ENCODE peak calls at places on chromosomes 6 and 20, in eight cellular contexts. Z, L, V, D, I, G, O and X are unnamed samples.

GRCh38 chr6:137266032-137266586 is 46.9 kb upstream of the IFNGR1 start:
- DNase-seq in V (no peak), D (no peak), O (peak; percentile 64), Z (no peak), G (no peak), I (no peak), L (no peak), X (no peak)

GRCh38 chr20:2520617-2521016 is 11.9 kb upstream of the ZNF343 start:
- DNase-seq in G (no peak), Z (no peak), V (no peak), O (no peak), L (no peak), I (no peak), D (no peak), X (no peak)

GRCh38 chr6:87731818-87732661 is 30.0 kb upstream of the AKIRIN2 start:
- DNase-seq in Z (peak; percentile 84), L (peak; percentile 11), D (no peak), V (peak; percentile 13), O (peak; percentile 98), I (peak; percentile 54), G (peak; percentile 83), X (peak; percentile 93)

GRCh38 chr6:159525445-159526031 is 167.5 kb downstream of the SOD2 start:
- DNase-seq in D (no peak), G (no peak), L (no peak), I (no peak), Z (no peak), V (no peak), O (no peak), X (no peak)

GRCh38 chr20:63226020-63226943 is 9.4 kb upstream of the BIRC7 start:
- DNase-seq in V (no peak), Z (no peak), L (no peak), O (no peak), D (no peak), G (no peak), I (no peak), X (no peak)

GRCh38 chr6:169250660-169251059 is 3.0 kb downstream of the THBS2 start:
- DNase-seq in O (peak; percentile 77), Z (peak; percentile 77), D (no peak), I (no peak), G (peak; percentile 70), V (no peak), L (no peak), X (no peak)

GRCh38 chr6:168527451-168528210 is 86.6 kb downstream of the SMOC2 start:
- DNase-seq in D (no peak), G (no peak), I (no peak), L (no peak), O (no peak), V (no peak), Z (no peak), X (no peak)

GRCh38 chr6:137980777-137981176 is 113.7 kb downstream of the TNFAIP3 start:
- DNase-seq in G (no peak), L (no peak), O (no peak), Z (no peak), I (no peak), V (no peak), D (no peak), X (no peak)

GRCh38 chr20:32325706-32326506 is 32.2 kb upstream of the ASXL1 start:
- DNase-seq in I (no peak), V (no peak), L (no peak), D (no peak), Z (peak; percentile 30), O (peak; percentile 33), G (peak; percentile 51), X (no peak)

GRCh38 chr20:47317127-47317895 is 39.2 kb downstream of the ZMYND8 start:
- DNase-seq in V (no peak), Z (peak; percentile 98), I (peak; percentile 32), G (peak; percentile 100), L (peak; percentile 34), O (peak; percentile 99), D (no peak), X (peak; percentile 65)

GRCh38 chr20:19901226-19901625 is 115.9 kb upstream of the NAA20 start:
- DNase-seq in G (no peak), D (no peak), V (no peak), I (no peak), L (no peak), O (no peak), Z (no peak), X (no peak)

GRCh38 chr6:142013286-142013685 is 119.4 kb upstream of the GJE1 start:
- DNase-seq in Z (peak; percentile 20), V (no peak), G (peak; percentile 78), I (no peak), O (peak; percentile 79), L (no peak), D (no peak), X (no peak)

GRCh38 chr20:10784337-10785183 is 110.8 kb upstream of the JAG1 start:
- DNase-seq in L (no peak), I (no peak), V (no peak), O (no peak), Z (no peak), G (no peak), D (no peak), X (no peak)

GRCh38 chr6:168988801-168989200 is 264.8 kb downstream of the THBS2 start:
- DNase-seq in O (peak; percentile 55), I (no peak), Z (no peak), D (no peak), V (no peak), L (no peak), G (no peak), X (no peak)

GRCh38 chr6:14100098-14100497 is 17.5 kb upstream of the CD83 start:
- DNase-seq in O (no peak), D (no peak), L (no peak), G (no peak), Z (no peak), I (no peak), V (no peak), X (no peak)

GRCh38 chr6:81838031-81838430 is 85.5 kb upstream of the TENT5A start:
- DNase-seq in G (no peak), I (no peak), Z (no peak), O (no peak), D (no peak), V (no peak), L (no peak), X (no peak)

GRCh38 chr20:63565699-63566335 is 8.2 kb downstream of the HELZ2 start:
- DNase-seq in O (no peak), G (no peak), V (no peak), L (no peak), I (no peak), Z (no peak), D (no peak), X (no peak)

GRCh38 chr20:8518878-8519277 is 386.8 kb downstream of the PLCB1 start:
- DNase-seq in Z (no peak), V (no peak), G (no peak), L (no peak), D (no peak), I (no peak), O (no peak), X (no peak)

GRCh38 chr20:63497946-63498935 is 642 bp downstream of the EEF1A2 start:
- DNase-seq in O (no peak), G (peak; percentile 69), D (no peak), I (no peak), V (no peak), Z (no peak), L (no peak), X (no peak)

GRCh38 chr20:48574383-48574782 is 253.4 kb downstream of the PREX1 start:
- DNase-seq in V (no peak), G (peak; percentile 55), L (no peak), I (no peak), O (no peak), D (no peak), Z (no peak), X (no peak)

GRCh38 chr20:63732118-63733095 is 4.1 kb upstream of the LIME1 start:
- DNase-seq in I (no peak), D (no peak), L (no peak), Z (no peak), O (no peak), G (no peak), V (no peak), X (no peak)

GRCh38 chr20:42708261-42708660 is 481.4 kb downstream of the PTPRT start:
- DNase-seq in Z (no peak), L (no peak), I (no peak), G (no peak), D (no peak), O (no peak), V (no peak), X (no peak)

GRCh38 chr6:158032354-158032733 is 50.7 kb downstream of the SYNJ2 start:
- DNase-seq in V (no peak), D (no peak), O (no peak), L (no peak), Z (no peak), I (no peak), G (no peak), X (no peak)

GRCh38 chr20:4471221-4471620 is 250.5 kb upstream of the PRND start:
- DNase-seq in Z (no peak), O (peak; percentile 93), L (no peak), I (no peak), V (no peak), G (no peak), D (no peak), X (no peak)

GRCh38 chr6:170076466-170077165 is 214.3 kb downstream of the DLL1 start:
- DNase-seq in O (no peak), V (no peak), Z (no peak), G (no peak), D (no peak), I (no peak), L (no peak), X (no peak)

GRCh38 chr20:31674895-31675827 is 37.4 kb downstream of the COX4I2 start:
- DNase-seq in O (peak; percentile 58), G (peak; percentile 84), Z (no peak), I (peak; percentile 75), V (peak; percentile 38), D (peak; percentile 42), L (peak; percentile 22), X (no peak)

GRCh38 chr20:35904982-35905663 is 49.2 kb downstream of the SCAND1 start:
- DNase-seq in O (no peak), G (no peak), I (no peak), V (no peak), D (no peak), Z (no peak), L (no peak), X (no peak)

GRCh38 chr20:52031574-52032303 is 159.8 kb downstream of the ZFP64 start:
- DNase-seq in Z (peak; percentile 90), G (no peak), O (peak; percentile 67), I (peak; percentile 19), L (no peak), D (no peak), V (no peak), X (no peak)

GRCh38 chr6:169022079-169022478 is 231.6 kb downstream of the THBS2 start:
- DNase-seq in I (no peak), Z (no peak), L (no peak), D (no peak), V (no peak), O (no peak), G (no peak), X (no peak)